ENCODE peak calls at places on chromosomes 7 and 10, in eight cellular contexts. X, Z, L, M, Q, D, C and T are unnamed samples.

GRCh38 chr10:81872206-81872605 is 2.8 kb upstream of the NRG3 start:
- DNase-seq in M (no peak), Q (no peak), Z (no peak), X (no peak), C (no peak), L (no peak), D (no peak), T (no peak)

GRCh38 chr7:148694631-148695030 is 4.1 kb upstream of the CUL1 start:
- DNase-seq in C (no peak), X (no peak), Q (no peak), M (no peak), Z (no peak), L (no peak), D (no peak), T (no peak)

GRCh38 chr10:102802920-102803534 is 34.2 kb downstream of the CYP17A1 start:
- DNase-seq in X (peak), Z (peak), C (peak), D (no peak), Q (no peak), L (no peak), M (no peak), T (no peak)

GRCh38 chr7:2193120-2193519 is 39.6 kb downstream of the MAD1L1 start:
- DNase-seq in M (no peak), Z (no peak), Q (no peak), D (no peak), C (no peak), L (no peak), X (no peak), T (no peak)

GRCh38 chr7:118153551-118154177 is 30.3 kb upstream of the LSM8 start:
- DNase-seq in X (no peak), Q (peak), C (no peak), D (no peak), L (no peak), Z (no peak), M (no peak), T (no peak)

GRCh38 chr10:100485841-100486495 is 23.2 kb downstream of the WNT8B start:
- DNase-seq in X (no peak), D (no peak), M (no peak), Q (no peak), L (no peak), C (no peak), Z (no peak), T (no peak)

GRCh38 chr10:103042129-103042528 is 124.0 kb downstream of the CNNM2 start:
- DNase-seq in M (no peak), X (no peak), Z (no peak), D (no peak), Q (no peak), C (no peak), L (no peak), T (no peak)

GRCh38 chr7:24869572-24869971 is 110.4 kb downstream of the OSBPL3 start:
- DNase-seq in C (no peak), D (no peak), L (no peak), X (no peak), M (no peak), Z (no peak), Q (no peak), T (no peak)

GRCh38 chr10:101090597-101090996 is 28.8 kb downstream of the KAZALD1 start:
- DNase-seq in Z (no peak), M (no peak), C (no peak), D (no peak), Q (no peak), X (no peak), L (no peak), T (no peak)

GRCh38 chr7:116618729-116619128 is 53.3 kb upstream of the MET start:
- DNase-seq in M (no peak), Z (no peak), C (no peak), Q (no peak), D (no peak), X (no peak), L (no peak), T (no peak)

GRCh38 chr7:131753620-131754222 is 197.3 kb upstream of the PODXL start:
- DNase-seq in D (no peak), Q (peak), L (peak), Z (no peak), X (no peak), C (no peak), M (no peak), T (no peak)

GRCh38 chr10:23196201-23196600 is 4.1 kb downstream of the PTF1A start:
- DNase-seq in C (no peak), M (no peak), L (no peak), Q (no peak), D (no peak), Z (no peak), X (no peak), T (no peak)

GRCh38 chr10:103852856-103853255 is 2.5 kb downstream of the SH3PXD2A start:
- DNase-seq in C (no peak), Z (peak), X (no peak), Q (no peak), L (no peak), M (no peak), D (no peak), T (no peak)

GRCh38 chr7:144403102-144403501 is 391 bp downstream of the NOBOX start:
- DNase-seq in C (no peak), Z (no peak), X (no peak), Q (no peak), M (no peak), L (no peak), D (no peak), T (no peak)

GRCh38 chr7:72415586-72415985 is 3.4 kb upstream of the CALN1 start:
- DNase-seq in D (no peak), M (no peak), C (no peak), Q (no peak), Z (no peak), L (no peak), X (no peak), T (no peak)

GRCh38 chr7:8290645-8291308 is 28.8 kb upstream of the ICA1 start:
- DNase-seq in Z (no peak), X (no peak), L (no peak), M (no peak), C (no peak), Q (no peak), D (no peak), T (no peak)

GRCh38 chr7:138745189-138745588 is 44.0 kb upstream of the SVOPL start:
- DNase-seq in X (no peak), C (no peak), Z (no peak), M (no peak), L (no peak), Q (no peak), D (no peak), T (no peak)

GRCh38 chr10:35339946-35340345 is 3.6 kb downstream of the CCNY start:
- DNase-seq in D (no peak), X (no peak), C (no peak), M (no peak), Z (no peak), Q (no peak), L (no peak), T (no peak)

GRCh38 chr10:22427890-22428571 is 82.7 kb downstream of the SPAG6 start:
- DNase-seq in L (peak), Z (no peak), D (no peak), M (no peak), X (no peak), Q (peak), C (no peak), T (no peak)

GRCh38 chr10:101030492-101031127 is 319 bp downstream of the PDZD7 start:
- DNase-seq in Q (no peak), Z (no peak), L (no peak), C (no peak), D (no peak), X (no peak), M (no peak), T (no peak)

GRCh38 chr10:59977486-59977885 is 71.1 kb upstream of the CCDC6 start:
- DNase-seq in Z (no peak), L (no peak), M (no peak), D (no peak), C (no peak), Q (no peak), X (no peak), T (no peak)

GRCh38 chr7:92680458-92680857 is 90.3 kb upstream of the FAM133B start:
- DNase-seq in M (no peak), C (no peak), X (no peak), Z (no peak), D (no peak), Q (no peak), L (no peak), T (no peak)

GRCh38 chr10:108957681-108958080 is 965.6 kb downstream of the XPNPEP1 start:
- DNase-seq in M (no peak), C (peak), X (peak), Q (no peak), Z (no peak), D (no peak), L (no peak), T (no peak)

GRCh38 chr10:16933799-16934198 is 116.6 kb upstream of the RSU1 start:
- DNase-seq in Q (no peak), C (peak), M (no peak), Z (peak), D (peak), X (no peak), L (no peak), T (no peak)

GRCh38 chr10:32366588-32366987 is 19.6 kb upstream of the EPC1 start:
- DNase-seq in L (no peak), D (no peak), M (no peak), Q (no peak), Z (no peak), X (no peak), C (no peak), T (no peak)

GRCh38 chr7:134660961-134661376 is 14.3 kb downstream of the BPGM start:
- DNase-seq in C (no peak), X (no peak), Q (no peak), M (no peak), Z (no peak), D (no peak), L (no peak), T (no peak)

GRCh38 chr10:65570143-65571010 is 1355.5 kb upstream of the LRRTM3 start:
- DNase-seq in D (no peak), X (no peak), Q (no peak), L (peak), M (no peak), C (peak), Z (no peak), T (no peak)

GRCh38 chr10:68231106-68231901 is 609 bp downstream of the ATOH7 start:
- DNase-seq in M (peak), Q (peak), Z (peak), C (peak), X (peak), D (peak), L (peak), T (peak)

GRCh38 chr10:110425684-110426293 is 71.9 kb upstream of the DUSP5 start:
- DNase-seq in L (peak), D (no peak), X (no peak), Q (peak), Z (no peak), M (peak), C (no peak), T (peak)

GRCh38 chr10:114648368-114648767 is 9.7 kb downstream of the ABLIM1 start:
- DNase-seq in C (no peak), M (no peak), Q (no peak), D (no peak), X (no peak), Z (no peak), L (peak), T (no peak)

GRCh38 chr10:30505543-30506298 is 71.7 kb downstream of the MAP3K8 start:
- DNase-seq in Q (no peak), D (no peak), M (no peak), L (no peak), X (no peak), Z (no peak), C (no peak), T (no peak)

GRCh38 chr7:116672596-116673503 is 854 bp downstream of the MET start:
- DNase-seq in L (no peak), C (no peak), M (no peak), X (no peak), D (no peak), Q (no peak), Z (peak), T (no peak)

GRCh38 chr7:21984042-21984441 is 38.3 kb upstream of the CDCA7L start:
- DNase-seq in C (no peak), L (no peak), Z (no peak), X (no peak), Q (no peak), M (no peak), D (no peak), T (no peak)

GRCh38 chr10:31669367-31669766 is 259.3 kb downstream of the ARHGAP12 start:
- DNase-seq in C (no peak), Z (no peak), Q (no peak), L (no peak), X (no peak), D (no peak), M (no peak), T (no peak)

GRCh38 chr10:114252883-114253282 is 13.8 kb downstream of the VWA2 start:
- DNase-seq in L (no peak), C (no peak), Q (no peak), M (no peak), D (no peak), X (no peak), Z (no peak), T (no peak)

GRCh38 chr7:132939495-132939894 is 142.4 kb downstream of the CHCHD3 start:
- DNase-seq in Z (no peak), X (no peak), D (no peak), L (no peak), C (no peak), Q (no peak), M (no peak), T (no peak)

GRCh38 chr7:114158275-114158674 is 239.5 kb upstream of the PPP1R3A start:
- DNase-seq in L (no peak), Q (no peak), Z (no peak), X (no peak), D (no peak), C (no peak), M (no peak), T (no peak)

GRCh38 chr7:42155836-42156540 is 81.0 kb downstream of the GLI3 start:
- DNase-seq in C (no peak), X (no peak), D (no peak), Q (no peak), L (no peak), M (no peak), Z (no peak), T (no peak)

GRCh38 chr7:123204206-123204835 is 4.6 kb upstream of the SLC13A1 start:
- DNase-seq in D (no peak), Z (no peak), M (no peak), L (no peak), Q (no peak), X (no peak), C (no peak), T (no peak)

GRCh38 chr7:33062023-33062781 is at the start of gene NT5C3A:
- DNase-seq in Q (peak), Z (peak), D (no peak), C (no peak), M (peak), L (peak), X (peak), T (peak)
- TF ChIP-seq POLR2A in Q (peak), Z (peak), D (peak), C (peak), M (peak), L (peak), X (peak), T (peak)

GRCh38 chr7:155229548-155230168 is 68.0 kb upstream of the INSIG1 start:
- DNase-seq in L (no peak), D (no peak), M (no peak), C (no peak), Z (peak), Q (no peak), X (no peak), T (no peak)

GRCh38 chr7:155228894-155229293 is 68.8 kb upstream of the INSIG1 start:
- DNase-seq in C (no peak), L (no peak), X (no peak), Z (peak), D (no peak), Q (no peak), M (no peak), T (no peak)

GRCh38 chr7:155228459-155228845 is 69.2 kb upstream of the INSIG1 start:
- DNase-seq in C (no peak), L (no peak), X (no peak), Z (no peak), Q (no peak), D (no peak), M (no peak), T (no peak)

GRCh38 chr7:155231241-155231800 is 66.4 kb upstream of the INSIG1 start:
- DNase-seq in Z (no peak), L (no peak), M (no peak), C (no peak), D (no peak), Q (no peak), X (no peak), T (no peak)

DNA sequence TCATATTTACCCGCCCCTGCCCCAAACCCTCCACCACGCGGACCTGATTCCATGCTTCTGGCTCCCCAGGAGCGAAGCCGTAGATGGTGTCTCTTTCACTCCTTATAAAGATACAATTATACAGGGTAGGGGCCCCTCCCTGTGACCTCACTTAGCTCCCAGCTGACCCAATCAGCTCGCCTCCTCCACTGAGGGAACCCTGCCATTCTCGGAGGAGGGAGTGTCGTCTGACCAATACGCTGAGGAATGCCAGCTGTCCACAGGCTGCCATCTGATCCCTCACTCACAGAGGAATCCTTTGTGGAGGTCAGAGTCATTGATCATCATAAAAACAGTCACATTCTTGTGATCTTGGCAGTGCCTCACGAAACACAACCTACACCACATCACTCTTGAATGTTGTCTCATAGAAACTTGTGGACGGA is 67.5 kb upstream of the INSIG1 start:
- DNase-seq in X (no peak), Z (peak), D (no peak), L (peak), Q (no peak), C (no peak), M (no peak), T (no peak)
- TF ChIP-seq POLR2A in X (no peak), Z (no peak), D (no peak), L (no peak), Q (no peak), C (no peak), M (no peak), T (no peak)

GRCh38 chr10:13347235-13348156 is 597 bp downstream of the SEPHS1 start:
- DNase-seq in Q (peak), X (peak), Z (peak), C (peak), M (peak), D (peak), L (peak), T (peak)
- TF ChIP-seq POLR2A in Q (no peak), X (no peak), Z (no peak), C (peak), M (no peak), D (no peak), L (peak), T (no peak)

GRCh38 chr7:140441519-140441918 is 37.7 kb downstream of the RAB19 start:
- DNase-seq in M (no peak), Z (no peak), Q (no peak), X (no peak), C (no peak), L (no peak), D (no peak), T (no peak)

GRCh38 chr7:140435252-140435895 is 31.5 kb downstream of the RAB19 start:
- DNase-seq in Q (peak), M (no peak), X (no peak), L (no peak), D (no peak), C (no peak), Z (peak), T (no peak)

GRCh38 chr7:140439359-140439758 is 35.5 kb downstream of the RAB19 start:
- DNase-seq in C (no peak), L (no peak), Z (no peak), M (no peak), D (no peak), Q (no peak), X (no peak), T (no peak)

GRCh38 chr7:140446467-140446866 is 32.8 kb downstream of the MKRN1 start:
- DNase-seq in C (no peak), M (no peak), D (no peak), Z (peak), Q (no peak), L (no peak), X (no peak), T (no peak)

DNA sequence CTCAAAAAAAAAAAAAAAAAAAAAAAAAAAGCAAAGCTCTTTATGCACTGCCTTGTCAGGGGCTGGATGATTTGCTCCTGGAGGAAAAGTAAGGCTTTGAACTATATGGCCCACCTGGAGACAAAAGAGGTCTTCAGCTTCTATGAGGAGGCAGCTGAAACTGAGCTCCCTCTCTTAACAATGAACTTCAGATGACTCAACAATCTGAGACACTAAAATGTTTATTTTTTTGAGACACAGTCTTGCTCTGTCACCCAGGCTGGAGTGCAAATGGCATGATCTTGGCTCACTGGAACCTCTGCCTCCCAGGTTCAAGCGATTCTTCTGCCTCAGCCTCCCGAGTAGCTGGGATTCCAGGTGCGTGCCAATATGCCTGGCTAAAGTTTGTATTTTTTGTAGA is 36.7 kb downstream of the RAB19 start:
- DNase-seq in Q (no peak), C (no peak), Z (no peak), M (no peak), L (no peak), D (no peak), X (no peak), T (no peak)
- TF ChIP-seq POLR2A in Q (no peak), C (no peak), Z (no peak), M (no peak), L (no peak), D (no peak), X (no peak), T (no peak)

DNA sequence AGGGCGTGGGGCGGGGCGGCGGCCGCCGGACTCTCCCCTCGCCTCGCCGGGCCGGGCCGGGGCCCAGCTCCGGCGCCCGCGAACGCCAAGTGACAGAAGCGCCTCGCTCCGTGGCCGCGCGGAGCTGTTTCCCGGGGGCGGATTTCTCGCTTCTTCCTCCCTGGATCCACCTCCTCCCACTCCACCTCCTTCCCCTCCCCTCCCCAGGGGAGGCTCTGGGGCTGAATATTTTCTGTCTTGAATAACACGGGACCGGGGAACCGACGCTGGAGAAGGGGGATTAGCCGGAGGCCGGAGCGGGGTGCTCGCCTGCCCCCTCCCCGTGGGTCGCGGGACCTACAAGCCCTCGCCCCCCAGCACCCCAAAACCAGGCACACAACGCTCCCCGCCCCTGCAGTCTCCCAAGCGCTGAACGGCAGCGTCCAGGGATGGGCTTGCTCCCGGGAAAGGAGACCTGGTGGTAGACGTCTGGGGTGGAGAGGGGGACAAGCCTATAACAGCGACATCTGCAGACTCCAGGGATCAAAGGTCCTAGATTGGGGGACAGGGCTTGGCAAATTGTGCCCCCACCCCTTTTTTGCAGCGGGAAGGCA is at the start of gene ARHGAP21:
- DNase-seq in D (peak), C (peak), Z (peak), L (peak), M (peak), X (peak), Q (peak), T (peak)
- TF ChIP-seq POLR2A in D (no peak), C (peak), Z (no peak), L (no peak), M (no peak), X (peak), Q (no peak), T (no peak)